ENCODE peak calls at places on chromosomes 7 and 10, in five cellular contexts. One of them, this sample, is unnamed.

GRCh38 chr7:29818308-29818707 is 12.0 kb downstream of the WIPF3 start:
- DNase-seq in tibial artery: no peak
- DNase-seq in fibroblast of lung: no peak
- DNase-seq in fibroblast of the aortic adventitia: no peak
- DNase-seq in CD4-positive, alpha-beta memory T cell: no peak
- DNase-seq in this sample: no peak

GRCh38 chr7:156178857-156179256 is 366.6 kb upstream of the SHH start:
- DNase-seq in fibroblast of the aortic adventitia: no peak
- DNase-seq in fibroblast of lung: no peak
- DNase-seq in tibial artery: peak
- DNase-seq in CD4-positive, alpha-beta memory T cell: no peak
- DNase-seq in this sample: no peak

GRCh38 chr7:128911441-128912031 is 1.0 kb upstream of the KCP start:
- DNase-seq in fibroblast of lung: no peak
- DNase-seq in CD4-positive, alpha-beta memory T cell: no peak
- DNase-seq in tibial artery: peak
- DNase-seq in fibroblast of the aortic adventitia: no peak
- DNase-seq in this sample: no peak

GRCh38 chr7:2165239-2165609 is 67.5 kb downstream of the MAD1L1 start:
- DNase-seq in fibroblast of the aortic adventitia: no peak
- DNase-seq in CD4-positive, alpha-beta memory T cell: no peak
- DNase-seq in fibroblast of lung: no peak
- DNase-seq in tibial artery: no peak
- DNase-seq in this sample: no peak

GRCh38 chr10:114384181-114384580 is 20.1 kb downstream of the AFAP1L2 start:
- DNase-seq in tibial artery: no peak
- DNase-seq in fibroblast of lung: no peak
- DNase-seq in CD4-positive, alpha-beta memory T cell: no peak
- DNase-seq in fibroblast of the aortic adventitia: no peak
- DNase-seq in this sample: no peak

GRCh38 chr7:45163692-45164052 is 6.1 kb downstream of the RAMP3 start:
- DNase-seq in fibroblast of the aortic adventitia: no peak
- DNase-seq in tibial artery: no peak
- DNase-seq in fibroblast of lung: no peak
- DNase-seq in CD4-positive, alpha-beta memory T cell: no peak
- DNase-seq in this sample: no peak

GRCh38 chr10:86073199-86073977 is 293.2 kb downstream of the GRID1 start:
- DNase-seq in CD4-positive, alpha-beta memory T cell: no peak
- DNase-seq in fibroblast of the aortic adventitia: no peak
- DNase-seq in fibroblast of lung: no peak
- DNase-seq in tibial artery: peak
- DNase-seq in this sample: no peak

GRCh38 chr7:40177071-40177470 is 42.3 kb downstream of the SUGCT start:
- DNase-seq in fibroblast of the aortic adventitia: no peak
- DNase-seq in fibroblast of lung: no peak
- DNase-seq in tibial artery: no peak
- DNase-seq in CD4-positive, alpha-beta memory T cell: no peak
- DNase-seq in this sample: no peak

GRCh38 chr10:27464993-27465392 is 39.1 kb upstream of the RAB18 start:
- DNase-seq in tibial artery: no peak
- DNase-seq in fibroblast of the aortic adventitia: no peak
- DNase-seq in fibroblast of lung: no peak
- DNase-seq in CD4-positive, alpha-beta memory T cell: peak
- DNase-seq in this sample: no peak

GRCh38 chr10:131570716-131571307 is 259.3 kb upstream of the TCERG1L start:
- DNase-seq in fibroblast of lung: no peak
- DNase-seq in fibroblast of the aortic adventitia: no peak
- DNase-seq in tibial artery: peak
- DNase-seq in CD4-positive, alpha-beta memory T cell: no peak
- DNase-seq in this sample: no peak

GRCh38 chr10:71006497-71006896 is 118.1 kb upstream of the PCBD1 start:
- DNase-seq in tibial artery: no peak
- DNase-seq in fibroblast of the aortic adventitia: no peak
- DNase-seq in fibroblast of lung: no peak
- DNase-seq in CD4-positive, alpha-beta memory T cell: no peak
- DNase-seq in this sample: no peak

GRCh38 chr10:100739516-100740368 is 5.6 kb upstream of the PAX2 start:
- DNase-seq in fibroblast of the aortic adventitia: no peak
- DNase-seq in tibial artery: no peak
- DNase-seq in fibroblast of lung: no peak
- DNase-seq in CD4-positive, alpha-beta memory T cell: no peak
- DNase-seq in this sample: no peak

DNA sequence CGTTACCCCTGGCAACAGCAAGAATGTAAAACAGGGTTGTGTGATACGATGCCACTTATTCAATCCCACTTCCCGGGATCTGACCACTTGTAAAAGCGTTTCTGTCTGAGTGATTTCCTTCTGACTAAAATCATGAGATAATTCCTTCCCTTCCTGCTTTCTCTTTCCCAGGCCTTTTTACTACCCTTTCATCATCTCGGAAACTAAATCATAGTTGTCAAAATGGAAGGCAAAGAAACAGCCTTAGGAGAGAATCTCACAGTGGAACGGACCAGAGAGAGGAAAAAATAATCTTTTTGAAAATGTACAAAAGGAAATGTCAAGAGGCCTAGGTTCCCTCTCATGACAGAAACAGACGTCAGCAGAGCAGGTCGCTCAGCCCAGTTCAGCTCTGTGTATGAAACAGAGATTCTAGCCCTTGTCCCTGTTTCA is 29.7 kb downstream of the DIP2C start:
- DNase-seq in fibroblast of the aortic adventitia: peak
- DNase-seq in CD4-positive, alpha-beta memory T cell: no peak
- DNase-seq in fibroblast of lung: peak
- DNase-seq in tibial artery: peak
- DNase-seq in this sample: peak
- H3K4me3 ChIP-seq in fibroblast of the aortic adventitia: peak
- H3K4me3 ChIP-seq in CD4-positive, alpha-beta memory T cell: no peak
- H3K4me3 ChIP-seq in fibroblast of lung: no peak
- H3K4me3 ChIP-seq in tibial artery: peak
- H3K4me3 ChIP-seq in this sample: peak

GRCh38 chr7:101912711-101913110 is 95.3 kb downstream of the CUX1 start:
- DNase-seq in fibroblast of lung: no peak
- DNase-seq in tibial artery: no peak
- DNase-seq in fibroblast of the aortic adventitia: peak
- DNase-seq in CD4-positive, alpha-beta memory T cell: no peak
- DNase-seq in this sample: no peak

GRCh38 chr7:101911800-101912705 is 94.6 kb downstream of the CUX1 start:
- DNase-seq in CD4-positive, alpha-beta memory T cell: no peak
- DNase-seq in fibroblast of lung: no peak
- DNase-seq in fibroblast of the aortic adventitia: peak
- DNase-seq in tibial artery: no peak
- DNase-seq in this sample: peak

GRCh38 chr7:101915000-101915399 is 97.6 kb downstream of the CUX1 start:
- DNase-seq in fibroblast of the aortic adventitia: no peak
- DNase-seq in fibroblast of lung: no peak
- DNase-seq in CD4-positive, alpha-beta memory T cell: no peak
- DNase-seq in tibial artery: no peak
- DNase-seq in this sample: no peak

GRCh38 chr7:101913247-101913721 is 95.9 kb downstream of the CUX1 start:
- DNase-seq in CD4-positive, alpha-beta memory T cell: no peak
- DNase-seq in fibroblast of lung: no peak
- DNase-seq in fibroblast of the aortic adventitia: no peak
- DNase-seq in tibial artery: no peak
- DNase-seq in this sample: no peak

GRCh38 chr7:101913876-101914275 is 96.5 kb downstream of the CUX1 start:
- DNase-seq in fibroblast of lung: peak
- DNase-seq in tibial artery: no peak
- DNase-seq in CD4-positive, alpha-beta memory T cell: no peak
- DNase-seq in fibroblast of the aortic adventitia: peak
- DNase-seq in this sample: no peak
- H3K4me3 ChIP-seq in fibroblast of lung: peak
- H3K4me3 ChIP-seq in tibial artery: peak
- H3K4me3 ChIP-seq in CD4-positive, alpha-beta memory T cell: no peak
- H3K4me3 ChIP-seq in fibroblast of the aortic adventitia: peak
- H3K4me3 ChIP-seq in this sample: no peak

DNA sequence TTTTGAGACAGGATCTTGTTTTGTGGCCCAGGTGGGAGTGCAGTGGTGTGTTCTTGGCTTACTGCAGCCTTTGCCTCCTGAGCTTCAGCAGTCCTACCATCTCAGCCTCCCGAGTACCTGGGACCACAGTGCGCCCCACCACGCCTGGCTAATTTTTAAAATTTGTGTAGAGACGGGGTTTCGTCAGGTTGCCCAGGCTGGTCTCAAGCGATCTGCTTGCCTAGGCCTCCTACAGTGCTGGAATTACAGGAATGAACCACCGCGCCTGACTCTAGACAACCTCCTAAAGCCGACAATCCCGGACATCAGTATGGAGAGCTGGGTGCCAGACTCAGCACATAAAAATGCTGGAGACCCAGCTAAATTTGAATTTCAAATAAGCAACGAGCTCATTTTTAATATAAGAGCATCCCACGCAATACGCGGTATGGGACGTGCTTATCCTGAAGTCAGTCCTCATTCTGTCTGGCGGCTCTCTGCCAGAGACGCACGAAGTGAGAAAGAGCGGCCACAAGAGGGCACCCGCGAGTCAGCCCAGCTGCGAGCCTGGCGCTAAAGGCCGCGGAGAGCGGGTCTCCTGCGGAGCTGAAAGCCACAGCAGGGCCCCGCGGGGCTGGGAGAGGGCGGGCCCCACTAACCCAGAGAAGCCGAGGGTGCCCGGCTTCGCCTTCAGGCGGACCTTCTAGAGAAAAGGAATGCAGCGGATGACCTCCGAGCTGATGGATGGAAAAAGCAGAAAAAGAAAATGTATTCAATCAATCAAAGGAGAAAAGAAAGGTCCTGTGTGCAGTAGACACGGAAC is 7.1 kb downstream of the CALY start:
- DNase-seq in CD4-positive, alpha-beta memory T cell: peak
- DNase-seq in tibial artery: peak
- DNase-seq in fibroblast of the aortic adventitia: peak
- DNase-seq in fibroblast of lung: peak
- DNase-seq in this sample: peak
- H3K4me3 ChIP-seq in CD4-positive, alpha-beta memory T cell: no peak
- H3K4me3 ChIP-seq in tibial artery: peak
- H3K4me3 ChIP-seq in fibroblast of the aortic adventitia: peak
- H3K4me3 ChIP-seq in fibroblast of lung: peak
- H3K4me3 ChIP-seq in this sample: peak

GRCh38 chr10:31381171-31381570 is 62.2 kb downstream of the ZEB1 start:
- DNase-seq in CD4-positive, alpha-beta memory T cell: no peak
- DNase-seq in fibroblast of the aortic adventitia: no peak
- DNase-seq in fibroblast of lung: no peak
- DNase-seq in tibial artery: no peak
- DNase-seq in this sample: no peak
- H3K4me3 ChIP-seq in CD4-positive, alpha-beta memory T cell: no peak
- H3K4me3 ChIP-seq in fibroblast of the aortic adventitia: no peak
- H3K4me3 ChIP-seq in fibroblast of lung: no peak
- H3K4me3 ChIP-seq in tibial artery: no peak
- H3K4me3 ChIP-seq in this sample: no peak

GRCh38 chr10:43401627-43402026 is 7.4 kb downstream of the HNRNPF start:
- DNase-seq in tibial artery: no peak
- DNase-seq in fibroblast of the aortic adventitia: no peak
- DNase-seq in fibroblast of lung: no peak
- DNase-seq in CD4-positive, alpha-beta memory T cell: no peak
- DNase-seq in this sample: no peak

GRCh38 chr10:43402176-43402575 is 6.8 kb downstream of the HNRNPF start:
- DNase-seq in fibroblast of the aortic adventitia: no peak
- DNase-seq in CD4-positive, alpha-beta memory T cell: no peak
- DNase-seq in fibroblast of lung: no peak
- DNase-seq in tibial artery: no peak
- DNase-seq in this sample: no peak

GRCh38 chr10:43404675-43405221 is 4.2 kb downstream of the HNRNPF start:
- DNase-seq in fibroblast of the aortic adventitia: no peak
- DNase-seq in tibial artery: no peak
- DNase-seq in fibroblast of lung: no peak
- DNase-seq in CD4-positive, alpha-beta memory T cell: peak
- DNase-seq in this sample: no peak

GRCh38 chr10:43402880-43403452 is 6.0 kb downstream of the HNRNPF start:
- DNase-seq in fibroblast of the aortic adventitia: no peak
- DNase-seq in fibroblast of lung: no peak
- DNase-seq in CD4-positive, alpha-beta memory T cell: no peak
- DNase-seq in tibial artery: no peak
- DNase-seq in this sample: no peak

DNA sequence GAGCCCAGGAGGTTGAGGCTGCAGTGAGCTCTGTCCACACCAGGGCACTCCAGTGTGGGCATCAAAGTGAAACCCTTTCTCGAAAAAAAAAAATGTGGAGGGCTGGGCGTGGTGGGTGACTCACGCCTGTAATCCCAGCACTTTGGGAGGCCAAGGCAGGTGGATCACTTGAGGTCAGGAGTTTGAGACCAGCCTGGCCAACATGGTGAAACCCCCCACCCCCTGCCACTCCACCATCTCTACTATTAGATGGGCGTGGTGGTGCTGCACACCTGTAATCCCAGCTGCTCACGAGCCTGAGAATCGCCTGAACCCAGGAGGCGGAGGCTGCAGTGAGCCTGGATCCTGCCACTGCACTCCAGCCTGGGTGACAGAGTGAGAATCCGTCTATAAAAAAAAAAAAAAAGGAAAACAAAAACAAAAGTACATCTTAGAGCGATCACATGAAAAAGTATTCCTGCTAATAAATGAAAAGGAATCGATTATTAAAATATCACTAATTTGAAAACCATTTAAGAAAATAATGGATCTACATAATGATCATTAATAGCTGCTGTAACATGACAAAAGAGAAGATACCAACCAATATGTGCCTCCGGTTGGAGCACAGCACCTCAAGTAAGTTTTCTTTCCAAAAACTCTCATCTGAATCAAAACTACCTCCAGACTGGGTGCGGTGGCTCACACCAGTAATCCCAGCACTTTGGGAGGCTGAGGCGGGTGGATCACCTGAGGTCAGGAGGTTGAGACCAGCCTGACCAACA is 4.9 kb downstream of the HNRNPF start:
- DNase-seq in CD4-positive, alpha-beta memory T cell: no peak
- DNase-seq in fibroblast of lung: no peak
- DNase-seq in tibial artery: no peak
- DNase-seq in fibroblast of the aortic adventitia: no peak
- DNase-seq in this sample: no peak
- H3K4me3 ChIP-seq in CD4-positive, alpha-beta memory T cell: peak
- H3K4me3 ChIP-seq in fibroblast of lung: no peak
- H3K4me3 ChIP-seq in tibial artery: no peak
- H3K4me3 ChIP-seq in fibroblast of the aortic adventitia: no peak
- H3K4me3 ChIP-seq in this sample: peak

GRCh38 chr10:15083674-15084501 is 4.7 kb downstream of the ACBD7 start:
- DNase-seq in fibroblast of the aortic adventitia: no peak
- DNase-seq in fibroblast of lung: no peak
- DNase-seq in CD4-positive, alpha-beta memory T cell: no peak
- DNase-seq in tibial artery: no peak
- DNase-seq in this sample: no peak
- H3K4me3 ChIP-seq in fibroblast of the aortic adventitia: peak
- H3K4me3 ChIP-seq in fibroblast of lung: peak
- H3K4me3 ChIP-seq in CD4-positive, alpha-beta memory T cell: no peak
- H3K4me3 ChIP-seq in tibial artery: peak
- H3K4me3 ChIP-seq in this sample: peak

GRCh38 chr10:5184987-5185386 is at the start of gene AKR1C8:
- DNase-seq in fibroblast of lung: no peak
- DNase-seq in tibial artery: no peak
- DNase-seq in CD4-positive, alpha-beta memory T cell: no peak
- DNase-seq in fibroblast of the aortic adventitia: no peak
- DNase-seq in this sample: no peak
- H3K4me3 ChIP-seq in fibroblast of lung: no peak
- H3K4me3 ChIP-seq in tibial artery: no peak
- H3K4me3 ChIP-seq in CD4-positive, alpha-beta memory T cell: no peak
- H3K4me3 ChIP-seq in fibroblast of the aortic adventitia: no peak
- H3K4me3 ChIP-seq in this sample: no peak